ENCODE peak calls at places on chromosome 16, in six cellular contexts. One of them, this sample, is unnamed.

GRCh38 chr16:85390511-85391174 is 222.5 kb upstream of the GSE1 start:
- DNase-seq in GM12878: no peak
- DNase-seq in tibial nerve: peak
- DNase-seq in upper lobe of left lung: no peak
- DNase-seq in H1: peak
- DNase-seq in ovary: peak
- DNase-seq in this sample: peak

GRCh38 chr16:1563786-1564185 is 30.3 kb downstream of the TMEM204 start:
- DNase-seq in H1: no peak
- DNase-seq in GM12878: no peak
- DNase-seq in tibial nerve: no peak
- DNase-seq in upper lobe of left lung: no peak
- DNase-seq in ovary: no peak
- DNase-seq in this sample: no peak

GRCh38 chr16:81634380-81635121 is 144.5 kb upstream of the PLCG2 start:
- DNase-seq in GM12878: no peak
- DNase-seq in ovary: no peak
- DNase-seq in tibial nerve: no peak
- DNase-seq in H1: no peak
- DNase-seq in upper lobe of left lung: no peak
- DNase-seq in this sample: no peak

GRCh38 chr16:8951447-8952280 is 12.0 kb downstream of the USP7 start:
- DNase-seq in GM12878: no peak
- DNase-seq in ovary: no peak
- DNase-seq in H1: no peak
- DNase-seq in tibial nerve: no peak
- DNase-seq in upper lobe of left lung: no peak
- DNase-seq in this sample: no peak

GRCh38 chr16:64754279-64754678 is 367.6 kb downstream of the CDH11 start:
- DNase-seq in upper lobe of left lung: no peak
- DNase-seq in ovary: no peak
- DNase-seq in tibial nerve: no peak
- DNase-seq in H1: no peak
- DNase-seq in GM12878: no peak
- DNase-seq in this sample: no peak

GRCh38 chr16:83952940-83953795 is at the start of gene OSGIN1:
- DNase-seq in tibial nerve: peak
- DNase-seq in ovary: peak
- DNase-seq in GM12878: peak
- DNase-seq in upper lobe of left lung: peak
- DNase-seq in H1: peak
- DNase-seq in this sample: peak

GRCh38 chr16:50521246-50521900 is 26.8 kb upstream of the NKD1 start:
- DNase-seq in ovary: no peak
- DNase-seq in tibial nerve: no peak
- DNase-seq in H1: no peak
- DNase-seq in GM12878: no peak
- DNase-seq in upper lobe of left lung: no peak
- DNase-seq in this sample: peak

GRCh38 chr16:62450291-62450690 is 414.1 kb upstream of the CDH8 start:
- DNase-seq in H1: no peak
- DNase-seq in GM12878: no peak
- DNase-seq in upper lobe of left lung: no peak
- DNase-seq in tibial nerve: no peak
- DNase-seq in ovary: no peak
- DNase-seq in this sample: no peak

GRCh38 chr16:69114346-69114975 is 9.0 kb downstream of the HAS3 start:
- DNase-seq in tibial nerve: no peak
- DNase-seq in GM12878: no peak
- DNase-seq in upper lobe of left lung: no peak
- DNase-seq in H1: no peak
- DNase-seq in ovary: no peak
- DNase-seq in this sample: peak

GRCh38 chr16:5257462-5257861 is 159.9 kb upstream of the EEF2KMT start:
- DNase-seq in upper lobe of left lung: no peak
- DNase-seq in ovary: no peak
- DNase-seq in H1: no peak
- DNase-seq in tibial nerve: no peak
- DNase-seq in GM12878: no peak
- DNase-seq in this sample: no peak

GRCh38 chr16:66189951-66190350 is 176.5 kb upstream of the CDH5 start:
- DNase-seq in H1: no peak
- DNase-seq in GM12878: no peak
- DNase-seq in tibial nerve: no peak
- DNase-seq in ovary: no peak
- DNase-seq in upper lobe of left lung: no peak
- DNase-seq in this sample: no peak

GRCh38 chr16:66275795-66276428 is 90.6 kb upstream of the CDH5 start:
- DNase-seq in GM12878: no peak
- DNase-seq in H1: peak
- DNase-seq in upper lobe of left lung: peak
- DNase-seq in tibial nerve: peak
- DNase-seq in ovary: no peak
- DNase-seq in this sample: peak

GRCh38 chr16:4350365-4350786 is 745 bp downstream of the PAM16 start:
- DNase-seq in tibial nerve: no peak
- DNase-seq in H1: no peak
- DNase-seq in ovary: no peak
- DNase-seq in GM12878: no peak
- DNase-seq in upper lobe of left lung: no peak
- DNase-seq in this sample: no peak

GRCh38 chr16:54867302-54867832 is 63.3 kb upstream of the IRX5 start:
- DNase-seq in ovary: no peak
- DNase-seq in upper lobe of left lung: no peak
- DNase-seq in tibial nerve: no peak
- DNase-seq in H1: no peak
- DNase-seq in GM12878: no peak
- DNase-seq in this sample: no peak

GRCh38 chr16:25707982-25708583 is 16.3 kb downstream of the HS3ST4 start:
- DNase-seq in ovary: no peak
- DNase-seq in upper lobe of left lung: no peak
- DNase-seq in H1: peak
- DNase-seq in GM12878: no peak
- DNase-seq in tibial nerve: no peak
- DNase-seq in this sample: no peak

GRCh38 chr16:50381679-50382440 is 13.1 kb upstream of the BRD7 start:
- DNase-seq in ovary: no peak
- DNase-seq in GM12878: no peak
- DNase-seq in upper lobe of left lung: no peak
- DNase-seq in tibial nerve: no peak
- DNase-seq in H1: no peak
- DNase-seq in this sample: no peak

GRCh38 chr16:82924075-82924854 is 297.5 kb downstream of the CDH13 start:
- DNase-seq in ovary: no peak
- DNase-seq in GM12878: no peak
- DNase-seq in tibial nerve: no peak
- DNase-seq in upper lobe of left lung: no peak
- DNase-seq in H1: no peak
- DNase-seq in this sample: no peak

DNA sequence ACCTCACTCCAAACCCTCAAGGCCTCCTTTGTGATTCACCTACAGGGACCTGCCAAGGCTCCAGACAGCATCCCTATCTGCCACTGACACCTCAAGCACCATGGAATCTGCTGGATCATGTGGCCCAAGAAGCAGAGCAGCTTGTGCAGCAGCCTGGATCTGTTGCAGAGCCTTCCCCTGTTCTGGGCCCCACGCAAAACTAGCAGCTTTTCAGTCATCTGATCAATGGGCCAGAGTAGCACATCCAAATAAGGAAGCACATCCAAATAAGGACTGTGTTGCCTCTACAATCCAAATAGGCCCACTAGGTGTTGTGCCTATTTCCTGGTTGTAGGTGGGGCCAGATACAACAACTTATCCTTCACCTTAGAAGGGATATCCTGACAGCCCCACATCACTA is 97.1 kb upstream of the GNAO1 start:
- DNase-seq in ovary: no peak
- DNase-seq in upper lobe of left lung: no peak
- DNase-seq in tibial nerve: no peak
- DNase-seq in GM12878: no peak
- DNase-seq in H1: no peak
- DNase-seq in this sample: no peak
- TF ChIP-seq EP300 in ovary: no peak
- TF ChIP-seq EP300 in upper lobe of left lung: no peak
- TF ChIP-seq EP300 in tibial nerve: no peak
- TF ChIP-seq EP300 in GM12878: no peak
- TF ChIP-seq EP300 in H1: no peak
- TF ChIP-seq EP300 in this sample: no peak

GRCh38 chr16:15608398-15609285 is 34.3 kb downstream of the MARF1 start:
- DNase-seq in ovary: no peak
- DNase-seq in H1: no peak
- DNase-seq in GM12878: no peak
- DNase-seq in tibial nerve: no peak
- DNase-seq in upper lobe of left lung: no peak
- DNase-seq in this sample: no peak
- TF ChIP-seq EP300 in ovary: no peak
- TF ChIP-seq EP300 in H1: no peak
- TF ChIP-seq EP300 in GM12878: no peak
- TF ChIP-seq EP300 in tibial nerve: no peak
- TF ChIP-seq EP300 in upper lobe of left lung: no peak
- TF ChIP-seq EP300 in this sample: no peak

GRCh38 chr16:425082-425718 is at the start of gene RAB11FIP3:
- DNase-seq in tibial nerve: peak
- DNase-seq in GM12878: peak
- DNase-seq in H1: peak
- DNase-seq in ovary: peak
- DNase-seq in upper lobe of left lung: peak
- DNase-seq in this sample: peak
- TF ChIP-seq EP300 in tibial nerve: peak
- TF ChIP-seq EP300 in GM12878: no peak
- TF ChIP-seq EP300 in H1: no peak
- TF ChIP-seq EP300 in ovary: no peak
- TF ChIP-seq EP300 in upper lobe of left lung: no peak
- TF ChIP-seq EP300 in this sample: no peak

GRCh38 chr16:79449067-79449466 is 151.5 kb downstream of the MAF start:
- DNase-seq in H1: no peak
- DNase-seq in tibial nerve: no peak
- DNase-seq in upper lobe of left lung: no peak
- DNase-seq in ovary: no peak
- DNase-seq in GM12878: no peak
- DNase-seq in this sample: no peak

GRCh38 chr16:79444522-79445040 is 156.0 kb downstream of the MAF start:
- DNase-seq in upper lobe of left lung: no peak
- DNase-seq in GM12878: no peak
- DNase-seq in ovary: no peak
- DNase-seq in tibial nerve: no peak
- DNase-seq in H1: no peak
- DNase-seq in this sample: no peak

GRCh38 chr16:79451196-79451816 is 149.2 kb downstream of the MAF start:
- DNase-seq in ovary: no peak
- DNase-seq in H1: no peak
- DNase-seq in tibial nerve: no peak
- DNase-seq in GM12878: peak
- DNase-seq in upper lobe of left lung: no peak
- DNase-seq in this sample: no peak

GRCh38 chr16:79449906-79450305 is 150.6 kb downstream of the MAF start:
- DNase-seq in GM12878: no peak
- DNase-seq in upper lobe of left lung: no peak
- DNase-seq in tibial nerve: no peak
- DNase-seq in ovary: no peak
- DNase-seq in H1: no peak
- DNase-seq in this sample: no peak
- TF ChIP-seq EP300 in GM12878: no peak
- TF ChIP-seq EP300 in upper lobe of left lung: no peak
- TF ChIP-seq EP300 in tibial nerve: no peak
- TF ChIP-seq EP300 in ovary: no peak
- TF ChIP-seq EP300 in H1: no peak
- TF ChIP-seq EP300 in this sample: no peak

GRCh38 chr16:11915644-11916523 is at the start of gene GSPT1:
- DNase-seq in upper lobe of left lung: peak
- DNase-seq in tibial nerve: peak
- DNase-seq in GM12878: peak
- DNase-seq in H1: peak
- DNase-seq in ovary: peak
- DNase-seq in this sample: peak
- TF ChIP-seq EP300 in upper lobe of left lung: no peak
- TF ChIP-seq EP300 in tibial nerve: peak
- TF ChIP-seq EP300 in GM12878: no peak
- TF ChIP-seq EP300 in H1: no peak
- TF ChIP-seq EP300 in ovary: peak
- TF ChIP-seq EP300 in this sample: peak

This sample was measured in sigmoid colon.